ENCODE peak calls at places on chromosomes 16 and 17, in seven cellular contexts. H is gastrocnemius medialis; F is effector memory CD4-positive, alpha-beta T cell; R is mucosa of descending colon; W is A549; N is HCT116; K is naive thymus-derived CD4-positive, alpha-beta T cell. M is an unnamed sample. For H3K9me3, the result is how much of the 10 kb centered on the place peaks cover.

GRCh38 chr17:1300580-1300905 is 21.1 kb downstream of the TRARG1 start:
- DNase-seq in F (no peak), H (no peak), R (no peak), K (no peak), N (no peak), W (no peak), M (no peak)

GRCh38 chr17:28221751-28222414 is 97.1 kb upstream of the TMEM97 start:
- DNase-seq in W (no peak), N (no peak), H (no peak), F (no peak), R (no peak), K (no peak), M (no peak)

GRCh38 chr17:44307387-44308186 is 814 bp upstream of the RUNDC3A start:
- DNase-seq in H (no peak), F (no peak), K (no peak), N (no peak), R (no peak), W (peak), M (no peak)

GRCh38 chr17:19372866-19373505 is 5.3 kb upstream of the MAPK7 start:
- DNase-seq in R (no peak), F (no peak), N (no peak), K (no peak), H (no peak), W (no peak), M (no peak)

GRCh38 chr17:16661217-16661616 is 7.6 kb upstream of the ZNF624 start:
- DNase-seq in W (no peak), K (no peak), F (no peak), R (no peak), N (no peak), H (no peak), M (no peak)

GRCh38 chr16:87303431-87303930 is 13.7 kb downstream of the C16orf95 start:
- DNase-seq in W (no peak), F (no peak), R (no peak), H (no peak), N (no peak), K (no peak), M (no peak)

GRCh38 chr17:41481051-41481450 is at the start of gene KRT35:
- DNase-seq in R (no peak), N (no peak), W (no peak), F (no peak), K (no peak), H (no peak), M (no peak)

GRCh38 chr17:46125831-46126230 is 67.4 kb downstream of the KANSL1 start:
- DNase-seq in H (no peak), N (no peak), F (no peak), K (no peak), W (no peak), R (no peak), M (no peak)

GRCh38 chr16:85941863-85942644 is 43.1 kb downstream of the IRF8 start:
- DNase-seq in F (no peak), N (no peak), R (no peak), K (no peak), W (no peak), H (no peak), M (no peak)

GRCh38 chr17:62725791-62726249 is 82.3 kb downstream of the MARCHF10 start:
- DNase-seq in F (no peak), K (no peak), W (no peak), R (peak), H (no peak), N (no peak), M (no peak)

GRCh38 chr17:49779730-49780220 is 8.7 kb upstream of the KAT7 start:
- DNase-seq in K (peak), R (peak), N (peak), F (no peak), H (no peak), W (peak), M (no peak)

GRCh38 chr17:57357392-57357784 is 101.1 kb downstream of the MSI2 start:
- DNase-seq in N (no peak), W (no peak), H (peak), F (no peak), K (no peak), R (no peak), M (no peak)

GRCh38 chr16:49608095-49608494 is 234.5 kb downstream of the C16orf78 start:
- DNase-seq in F (no peak), H (no peak), K (no peak), N (no peak), R (peak), W (no peak), M (no peak)

GRCh38 chr16:88442811-88443576 is 10.1 kb upstream of the ZFPM1 start:
- DNase-seq in R (peak), F (peak), H (peak), N (peak), K (peak), W (peak), M (peak)

GRCh38 chr16:81549547-81550411 is 105.2 kb downstream of the CMIP start:
- DNase-seq in R (no peak), K (no peak), F (no peak), N (no peak), H (no peak), W (no peak), M (no peak)

GRCh38 chr16:75059411-75059810 is 57.2 kb downstream of the LDHD start:
- DNase-seq in N (no peak), H (no peak), W (no peak), K (no peak), R (no peak), F (no peak), M (no peak)

GRCh38 chr16:53502331-53503269 is at the start of gene AKTIP:
- DNase-seq in N (no peak), H (peak), F (no peak), K (peak), W (no peak), R (peak), M (peak)

GRCh38 chr16:1054660-1055556 is 17.6 kb upstream of the SSTR5 start:
- DNase-seq in W (peak), N (peak), K (no peak), R (peak), F (no peak), H (no peak), M (no peak)

GRCh38 chr17:58136669-58137279 is 11.4 kb upstream of the OR4D1 start:
- DNase-seq in F (no peak), W (peak), H (no peak), K (no peak), R (peak), N (peak), M (no peak)

GRCh38 chr17:4833941-4834501 is 881 bp downstream of the MINK1 start:
- DNase-seq in H (no peak), R (peak), K (no peak), F (no peak), N (no peak), W (no peak), M (no peak)

GRCh38 chr17:21129023-21129681 is 2.4 kb downstream of the DHRS7B start:
- DNase-seq in H (peak), W (peak), K (no peak), N (no peak), R (peak), F (no peak), M (no peak)

GRCh38 chr17:33436321-33436720 is 143.2 kb upstream of the ASIC2 start:
- DNase-seq in H (no peak), R (no peak), K (no peak), N (no peak), F (no peak), W (no peak), M (no peak)

DNA sequence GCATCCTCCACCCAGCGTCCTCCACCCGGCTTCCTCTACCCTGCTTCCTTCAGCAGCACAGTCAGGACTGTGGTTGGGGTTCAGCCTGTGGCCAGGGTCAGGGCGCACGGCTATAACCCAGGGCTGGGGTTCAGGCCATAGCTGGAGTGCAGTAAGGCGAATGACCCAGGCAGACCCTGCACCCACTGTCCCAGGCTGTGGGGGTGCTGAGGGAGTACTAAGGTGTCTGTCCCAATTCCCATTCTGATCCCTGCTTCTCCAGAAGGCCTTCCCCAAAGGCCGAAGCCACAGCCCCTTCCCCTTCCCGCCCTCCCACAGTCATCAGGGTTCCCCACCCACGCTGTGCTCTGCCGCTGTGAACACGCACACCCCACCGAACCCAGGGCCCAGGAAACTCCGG is 12.4 kb downstream of the EMC6 start:
- DNase-seq in F (no peak), K (no peak), H (no peak), N (no peak), R (no peak), W (no peak), M (no peak)
- H3K9me3 ChIP-seq in F (under half), K (under half), H (under half), N (under half), R (under half), W (under half), M (under half)

DNA sequence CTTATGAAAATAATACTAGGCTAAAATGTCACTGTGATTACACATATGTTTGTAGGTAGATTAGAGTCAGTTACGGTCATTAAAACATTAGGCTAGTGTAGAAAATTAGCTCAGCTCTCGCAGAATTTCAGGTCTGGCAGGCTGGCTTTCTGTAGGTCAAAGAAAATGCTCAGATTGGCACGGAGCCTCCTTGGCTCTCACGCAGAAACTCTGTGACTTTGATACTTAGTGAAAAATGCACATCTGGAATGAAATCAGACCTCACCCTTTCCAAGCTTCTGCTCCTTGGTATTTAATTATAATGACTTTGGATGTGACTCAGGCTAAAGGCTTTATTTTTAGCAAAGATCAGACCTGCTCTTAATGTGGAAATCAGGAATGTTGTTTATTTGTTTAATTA is 163.9 kb downstream of the HS3ST3B1 start:
- DNase-seq in N (no peak), K (no peak), H (no peak), R (no peak), F (no peak), W (no peak), M (no peak)
- H3K9me3 ChIP-seq in N (under half), K (under half), H (under half), R (under half), F (under half), W (under half), M (under half)

GRCh38 chr16:11624645-11625607 is 38.2 kb upstream of the LITAF start:
- DNase-seq in R (no peak), N (no peak), W (no peak), H (no peak), K (no peak), F (no peak), M (no peak)

GRCh38 chr16:11625769-11626168 is 39.0 kb upstream of the LITAF start:
- DNase-seq in N (no peak), W (no peak), K (no peak), H (no peak), R (no peak), F (no peak), M (no peak)

GRCh38 chr16:11626657-11627291 is 40.1 kb upstream of the LITAF start:
- DNase-seq in H (no peak), R (no peak), K (no peak), F (no peak), N (no peak), W (no peak), M (no peak)

GRCh38 chr16:11621920-11622651 is 35.4 kb upstream of the LITAF start:
- DNase-seq in N (no peak), R (no peak), F (peak), W (no peak), K (peak), H (no peak), M (no peak)

DNA sequence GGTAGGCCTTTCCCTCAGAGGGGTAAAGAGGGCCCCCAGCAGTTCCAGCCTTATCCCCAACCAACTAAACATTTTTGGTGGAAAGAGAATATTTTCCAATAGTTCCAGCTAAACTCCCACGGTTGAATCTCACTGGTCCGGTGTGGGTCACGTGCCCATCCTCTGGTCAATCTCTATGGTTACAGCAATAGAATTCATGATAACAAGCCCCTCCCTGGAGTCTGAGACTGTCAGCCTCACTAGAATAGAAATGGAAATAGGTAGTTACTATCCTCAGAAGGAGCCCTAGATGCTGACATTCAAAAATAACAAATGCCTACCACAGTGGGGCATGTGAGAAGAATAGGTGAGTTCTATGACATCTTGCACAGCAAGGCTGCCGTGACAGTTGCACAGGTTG is 37.5 kb upstream of the LITAF start:
- DNase-seq in K (no peak), W (no peak), H (no peak), F (no peak), R (no peak), N (no peak), M (no peak)
- H3K9me3 ChIP-seq in K (under half), W (under half), H (under half), F (under half), R (under half), N (under half), M (under half)

DNA sequence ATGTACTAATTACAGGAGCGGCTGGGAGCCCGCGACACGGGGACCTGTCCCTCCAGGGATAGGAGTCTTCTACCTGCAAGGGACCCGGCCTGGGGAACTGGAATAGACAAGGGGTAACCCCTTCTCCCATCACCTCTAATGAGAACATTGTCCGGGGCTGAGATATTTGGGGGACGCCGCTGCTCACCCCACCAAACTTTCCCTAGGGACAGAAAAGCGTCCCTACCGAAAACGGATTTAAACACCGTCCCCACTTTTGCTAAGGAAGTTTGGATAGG is 3.4 kb upstream of the SOX9 start:
- DNase-seq in R (no peak), N (no peak), F (no peak), H (no peak), K (no peak), W (no peak), M (no peak)
- H3K9me3 ChIP-seq in R (under half), N (under half), F (under half), H (under half), K (under half), W (under half), M (under half)